ENCODE peak calls at places on chromosomes 4 and X, in seven cellular contexts. One of them, this sample, is unnamed.

GRCh38 chrX:46180258-46180687 is 364.9 kb downstream of the ZNF674 start:
- DNase-seq in upper lobe of left lung: no peak
- DNase-seq in uterus: no peak
- DNase-seq in IMR-90: peak; percentile 47
- DNase-seq in suprapubic skin: no peak
- DNase-seq in transverse colon: no peak
- DNase-seq in A549: peak; percentile 60
- DNase-seq in this sample: no peak

GRCh38 chr4:75919914-75920313 is 17.7 kb upstream of the PPEF2 start:
- DNase-seq in upper lobe of left lung: no peak
- DNase-seq in uterus: no peak
- DNase-seq in IMR-90: peak; percentile 20
- DNase-seq in suprapubic skin: no peak
- DNase-seq in transverse colon: peak; percentile 81
- DNase-seq in A549: no peak
- DNase-seq in this sample: no peak

GRCh38 chrX:46456125-46456922 is 88.9 kb downstream of the ZNF674 start:
- DNase-seq in upper lobe of left lung: no peak
- DNase-seq in uterus: no peak
- DNase-seq in IMR-90: no peak
- DNase-seq in suprapubic skin: no peak
- DNase-seq in transverse colon: no peak
- DNase-seq in A549: no peak
- DNase-seq in this sample: no peak

GRCh38 chr4:101285985-101286384 is 61.3 kb downstream of the PPP3CA start:
- DNase-seq in upper lobe of left lung: no peak
- DNase-seq in uterus: no peak
- DNase-seq in IMR-90: no peak
- DNase-seq in suprapubic skin: no peak
- DNase-seq in transverse colon: no peak
- DNase-seq in A549: no peak
- DNase-seq in this sample: no peak

GRCh38 chrX:21382715-21383114 is 8.5 kb downstream of the CNKSR2 start:
- DNase-seq in upper lobe of left lung: no peak
- DNase-seq in uterus: no peak
- DNase-seq in IMR-90: no peak
- DNase-seq in suprapubic skin: no peak
- DNase-seq in transverse colon: no peak
- DNase-seq in A549: peak; percentile 16
- DNase-seq in this sample: no peak

GRCh38 chr4:7557447-7557846 is 122.7 kb upstream of the PSAPL1 start:
- DNase-seq in upper lobe of left lung: no peak
- DNase-seq in uterus: no peak
- DNase-seq in IMR-90: peak; percentile 82
- DNase-seq in suprapubic skin: no peak
- DNase-seq in transverse colon: no peak
- DNase-seq in A549: peak; percentile 25
- DNase-seq in this sample: no peak

GRCh38 chr4:74112399-74113090 is 13.6 kb upstream of the CXCL2 start:
- DNase-seq in upper lobe of left lung: no peak
- DNase-seq in uterus: no peak
- DNase-seq in IMR-90: peak; percentile 61
- DNase-seq in suprapubic skin: no peak
- DNase-seq in transverse colon: no peak
- DNase-seq in A549: no peak
- DNase-seq in this sample: no peak

GRCh38 chrX:38717871-38718270 is 83.4 kb upstream of the MID1IP1 start:
- DNase-seq in upper lobe of left lung: no peak
- DNase-seq in uterus: no peak
- DNase-seq in IMR-90: peak; percentile 20
- DNase-seq in suprapubic skin: no peak
- DNase-seq in transverse colon: no peak
- DNase-seq in A549: peak; percentile 47
- DNase-seq in this sample: no peak

GRCh38 chr4:108651068-108651794 is 832 bp downstream of the OSTC start:
- DNase-seq in upper lobe of left lung: no peak
- DNase-seq in uterus: no peak
- DNase-seq in IMR-90: peak; percentile 72
- DNase-seq in suprapubic skin: no peak
- DNase-seq in transverse colon: no peak
- DNase-seq in A549: peak; percentile 7
- DNase-seq in this sample: no peak

GRCh38 chr4:94621491-94622080 is 136.2 kb upstream of the BMPR1B start:
- DNase-seq in upper lobe of left lung: no peak
- DNase-seq in uterus: no peak
- DNase-seq in IMR-90: peak; percentile 61
- DNase-seq in suprapubic skin: no peak
- DNase-seq in transverse colon: no peak
- DNase-seq in A549: peak; percentile 57
- DNase-seq in this sample: no peak

GRCh38 chrX:153900806-153901752 is 3.4 kb upstream of the AVPR2 start:
- DNase-seq in upper lobe of left lung: no peak
- DNase-seq in uterus: peak; percentile 64
- DNase-seq in IMR-90: peak; percentile 87
- DNase-seq in suprapubic skin: no peak
- DNase-seq in transverse colon: peak; percentile 51
- DNase-seq in A549: peak; percentile 44
- DNase-seq in this sample: peak; percentile 86

GRCh38 chr4:184420881-184421416 is 53.4 kb downstream of the IRF2 start:
- DNase-seq in upper lobe of left lung: no peak
- DNase-seq in uterus: no peak
- DNase-seq in IMR-90: no peak
- DNase-seq in suprapubic skin: no peak
- DNase-seq in transverse colon: no peak
- DNase-seq in A549: no peak
- DNase-seq in this sample: no peak

GRCh38 chrX:15674514-15674898 is 9.9 kb upstream of the CLTRN start:
- DNase-seq in upper lobe of left lung: no peak
- DNase-seq in uterus: peak; percentile 95
- DNase-seq in IMR-90: peak; percentile 96
- DNase-seq in suprapubic skin: peak; percentile 95
- DNase-seq in transverse colon: peak; percentile 97
- DNase-seq in A549: peak; percentile 97
- DNase-seq in this sample: peak; percentile 99

DNA sequence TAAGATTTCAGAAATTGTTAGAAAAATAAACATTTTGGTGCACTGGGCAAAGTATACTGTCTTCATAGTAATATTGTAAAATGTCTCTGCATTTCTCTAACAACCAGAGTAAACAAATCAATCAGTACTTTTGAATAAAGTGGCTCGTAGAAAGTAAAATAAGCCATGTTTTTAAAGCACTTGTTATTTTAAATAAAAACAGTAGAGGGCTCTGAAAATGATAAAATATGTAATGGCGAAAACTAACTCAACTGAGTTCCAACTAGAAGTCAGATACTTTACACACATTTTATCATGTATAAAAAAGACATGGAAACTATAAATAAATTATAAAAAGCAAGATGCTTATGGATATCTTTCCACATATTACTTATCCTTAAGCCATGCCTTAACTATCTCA is 1134.4 kb downstream of the PDHA2 start:
- DNase-seq in upper lobe of left lung: no peak
- DNase-seq in uterus: no peak
- DNase-seq in IMR-90: no peak
- DNase-seq in suprapubic skin: no peak
- DNase-seq in transverse colon: no peak
- DNase-seq in A549: no peak
- DNase-seq in this sample: no peak
- TF ChIP-seq CTCF in upper lobe of left lung: no peak
- TF ChIP-seq CTCF in uterus: no peak
- TF ChIP-seq CTCF in IMR-90: no peak
- TF ChIP-seq CTCF in suprapubic skin: no peak
- TF ChIP-seq CTCF in transverse colon: no peak
- TF ChIP-seq CTCF in A549: no peak
- TF ChIP-seq CTCF in this sample: no peak

DNA sequence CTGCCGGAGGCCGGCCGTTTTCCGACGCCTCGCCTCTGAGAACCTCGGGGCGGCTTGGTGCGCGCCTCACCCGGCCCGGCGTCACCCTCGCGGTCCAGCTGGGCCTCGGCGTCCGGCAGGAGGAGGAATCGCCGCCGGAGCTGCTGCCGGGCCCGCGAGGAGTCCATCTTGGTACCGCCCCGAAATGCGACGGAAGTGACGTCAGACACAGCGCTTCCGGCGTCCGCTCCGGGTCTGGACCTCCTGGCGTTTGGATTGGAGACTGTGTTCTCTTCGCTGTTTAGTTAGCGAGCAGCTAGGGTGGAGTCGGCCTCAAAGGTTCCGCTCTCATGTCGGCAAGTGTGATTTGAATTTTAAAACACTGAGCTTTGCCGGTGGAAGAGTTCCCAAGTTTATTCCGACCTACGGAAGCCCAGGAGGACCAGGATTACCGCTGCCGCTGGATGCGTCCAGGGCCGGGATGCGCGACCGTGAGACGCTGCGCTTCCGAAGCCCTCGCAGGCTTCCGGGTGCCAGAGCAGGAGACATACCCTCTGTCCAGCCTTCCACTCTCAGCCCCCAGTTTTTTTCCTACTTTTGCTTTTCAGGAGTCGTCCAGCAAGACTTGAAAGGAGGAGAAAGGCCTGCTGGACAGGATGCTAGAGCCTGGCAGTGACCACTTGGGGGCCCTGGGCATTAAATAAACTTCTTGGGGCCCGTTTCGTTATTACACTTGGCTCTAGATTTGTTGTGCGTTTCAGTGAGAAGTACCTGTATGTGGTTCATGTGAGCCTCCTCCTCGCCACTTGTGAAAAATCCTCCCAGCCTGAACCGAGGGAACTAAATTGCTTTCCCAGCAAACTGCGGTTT is at the start of gene TMEM128:
- DNase-seq in upper lobe of left lung: peak; percentile 93
- DNase-seq in uterus: peak; percentile 92
- DNase-seq in IMR-90: peak; percentile 93
- DNase-seq in suprapubic skin: peak; percentile 96
- DNase-seq in transverse colon: peak; percentile 94
- DNase-seq in A549: peak; percentile 93
- DNase-seq in this sample: peak; percentile 96
- TF ChIP-seq POLR2A in upper lobe of left lung: peak; percentile 87
- TF ChIP-seq POLR2A in uterus: peak; percentile 66
- TF ChIP-seq POLR2A in IMR-90: peak; percentile 92
- TF ChIP-seq POLR2A in suprapubic skin: peak; percentile 32
- TF ChIP-seq POLR2A in transverse colon: peak; percentile 84
- TF ChIP-seq POLR2A in A549: peak; percentile 75
- TF ChIP-seq POLR2A in this sample: peak; percentile 71

GRCh38 chrX:151815461-151815860 is 80.9 kb downstream of the CNGA2 start:
- DNase-seq in upper lobe of left lung: no peak
- DNase-seq in uterus: no peak
- DNase-seq in IMR-90: no peak
- DNase-seq in suprapubic skin: no peak
- DNase-seq in transverse colon: no peak
- DNase-seq in A549: no peak
- DNase-seq in this sample: no peak
- H3K9me3 ChIP-seq in upper lobe of left lung: no peaks in the 10 kb centered on the region
- H3K9me3 ChIP-seq in uterus: no peaks in the 10 kb centered on the region
- H3K9me3 ChIP-seq in IMR-90: no peaks in the 10 kb centered on the region
- H3K9me3 ChIP-seq in suprapubic skin: no peaks in the 10 kb centered on the region
- H3K9me3 ChIP-seq in transverse colon: no peaks in the 10 kb centered on the region
- H3K9me3 ChIP-seq in A549: no peaks in the 10 kb centered on the region
- H3K9me3 ChIP-seq in this sample: no peaks in the 10 kb centered on the region

DNA sequence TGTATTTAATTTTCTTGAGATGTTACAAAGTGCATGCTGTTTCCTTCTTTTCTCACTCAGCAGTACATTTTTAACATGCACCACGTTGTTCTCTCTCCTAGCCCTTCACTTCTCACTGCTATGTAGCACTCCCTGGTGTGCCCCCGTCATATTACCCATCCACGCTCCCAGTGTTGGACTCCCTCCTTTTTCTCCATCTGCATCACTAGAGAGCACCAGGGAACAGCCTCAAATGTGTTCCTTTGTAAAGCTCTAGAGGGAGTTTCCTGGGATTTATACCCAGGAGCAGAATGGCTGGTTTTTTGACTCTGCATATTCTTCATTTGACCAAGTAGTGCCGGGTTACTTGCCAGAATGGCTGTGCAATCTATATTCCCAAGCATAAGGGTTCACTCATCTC is 240.3 kb upstream of the ANXA3 start:
- DNase-seq in upper lobe of left lung: no peak
- DNase-seq in uterus: no peak
- DNase-seq in IMR-90: no peak
- DNase-seq in suprapubic skin: no peak
- DNase-seq in transverse colon: no peak
- DNase-seq in A549: no peak
- DNase-seq in this sample: no peak
- TF ChIP-seq CTCF in upper lobe of left lung: no peak
- TF ChIP-seq CTCF in uterus: no peak
- TF ChIP-seq CTCF in IMR-90: no peak
- TF ChIP-seq CTCF in suprapubic skin: no peak
- TF ChIP-seq CTCF in transverse colon: no peak
- TF ChIP-seq CTCF in A549: no peak
- TF ChIP-seq CTCF in this sample: no peak

GRCh38 chr4:11805837-11806236 is 377.1 kb upstream of the HS3ST1 start:
- DNase-seq in upper lobe of left lung: no peak
- DNase-seq in uterus: no peak
- DNase-seq in IMR-90: peak; percentile 1
- DNase-seq in suprapubic skin: no peak
- DNase-seq in transverse colon: no peak
- DNase-seq in A549: peak; percentile 20
- DNase-seq in this sample: no peak

GRCh38 chr4:11799182-11799581 is 370.5 kb upstream of the HS3ST1 start:
- DNase-seq in upper lobe of left lung: no peak
- DNase-seq in uterus: no peak
- DNase-seq in IMR-90: no peak
- DNase-seq in suprapubic skin: no peak
- DNase-seq in transverse colon: peak; percentile 35
- DNase-seq in A549: no peak
- DNase-seq in this sample: no peak

GRCh38 chr4:11801466-11802446 is 373.1 kb upstream of the HS3ST1 start:
- DNase-seq in upper lobe of left lung: no peak
- DNase-seq in uterus: no peak
- DNase-seq in IMR-90: no peak
- DNase-seq in suprapubic skin: no peak
- DNase-seq in transverse colon: no peak
- DNase-seq in A549: peak; percentile 0
- DNase-seq in this sample: no peak
- TF ChIP-seq POLR2A in upper lobe of left lung: no peak
- TF ChIP-seq POLR2A in uterus: no peak
- TF ChIP-seq POLR2A in IMR-90: no peak
- TF ChIP-seq POLR2A in suprapubic skin: no peak
- TF ChIP-seq POLR2A in transverse colon: no peak
- TF ChIP-seq POLR2A in A549: no peak
- TF ChIP-seq POLR2A in this sample: no peak

GRCh38 chr4:68927165-68927564 is 24.4 kb downstream of the UGT2A3 start:
- DNase-seq in upper lobe of left lung: no peak
- DNase-seq in uterus: no peak
- DNase-seq in IMR-90: no peak
- DNase-seq in suprapubic skin: no peak
- DNase-seq in transverse colon: no peak
- DNase-seq in A549: no peak
- DNase-seq in this sample: no peak
- H3K9me3 ChIP-seq in upper lobe of left lung: no peaks in the 10 kb centered on the region
- H3K9me3 ChIP-seq in uterus: no peaks in the 10 kb centered on the region
- H3K9me3 ChIP-seq in IMR-90: no peaks in the 10 kb centered on the region
- H3K9me3 ChIP-seq in suprapubic skin: peaks cover 2% of the 10 kb centered on the region
- H3K9me3 ChIP-seq in transverse colon: no peaks in the 10 kb centered on the region
- H3K9me3 ChIP-seq in A549: peaks cover 5% of the 10 kb centered on the region
- H3K9me3 ChIP-seq in this sample: no peaks in the 10 kb centered on the region

This sample was measured in sigmoid colon.